ENCODE peak calls at places on chromosomes 5 and 9, in nine cellular contexts. C, S, L, I, U, Y, Q, W and M are unnamed samples.

GRCh38 chr9:77752566-77752965 is 104.4 kb upstream of the GNA14 start:
- DNase-seq in Y (no peak), I (no peak), S (peak; percentile 40), W (no peak), L (peak; percentile 85), U (no peak), C (peak; percentile 95), Q (no peak), M (no peak)

GRCh38 chr5:143662020-143662419 is 149.9 kb upstream of the HMHB1 start:
- DNase-seq in Y (no peak), S (no peak), L (no peak), Q (peak; percentile 82), W (no peak), U (no peak), C (no peak), I (no peak), M (no peak)

GRCh38 chr5:2695200-2695891 is 56.1 kb downstream of the IRX2 start:
- DNase-seq in L (no peak), W (no peak), U (no peak), Y (no peak), C (peak; percentile 63), S (no peak), I (no peak), Q (peak; percentile 56), M (no peak)

GRCh38 chr9:18184034-18184800 is 289.7 kb upstream of the ADAMTSL1 start:
- DNase-seq in Q (no peak), U (no peak), I (no peak), Y (no peak), W (no peak), S (no peak), L (no peak), C (no peak), M (no peak)

GRCh38 chr9:117763314-117763713 is 59.1 kb downstream of the TLR4 start:
- DNase-seq in S (peak; percentile 44), W (no peak), L (peak; percentile 74), Y (no peak), Q (peak; percentile 39), I (no peak), U (peak; percentile 44), C (peak; percentile 33), M (no peak)

GRCh38 chr5:135019314-135019713 is 14.7 kb downstream of the PITX1 start:
- DNase-seq in S (no peak), I (no peak), C (no peak), U (no peak), Y (no peak), Q (no peak), L (no peak), W (no peak), M (no peak)

GRCh38 chr9:89526667-89527066 is 28.8 kb upstream of the SEMA4D start:
- DNase-seq in Y (no peak), I (no peak), W (no peak), Q (peak; percentile 10), U (no peak), L (no peak), C (no peak), S (no peak), M (no peak)

GRCh38 chr9:77507212-77507961 is 140.7 kb downstream of the GNA14 start:
- DNase-seq in S (no peak), L (no peak), C (peak; percentile 28), Q (no peak), W (no peak), Y (no peak), I (no peak), U (no peak), M (no peak)